ENCODE peak calls at places on chromosomes 6 and 20, in nine cellular contexts. L, R, M, C, A, P, X, G and E are unnamed samples.

GRCh38 chr6:106085984-106086832 is at the start of gene PRDM1:
- DNase-seq in P (peak), M (peak), X (peak), C (peak), G (peak), A (peak), R (peak), L (no peak), E (peak)

GRCh38 chr6:53014034-53014433 is 18.9 kb upstream of the GSTA4 start:
- DNase-seq in C (no peak), R (no peak), M (no peak), X (no peak), G (no peak), L (no peak), A (no peak), P (no peak), E (no peak)

GRCh38 chr6:63441266-63441956 is 121.6 kb upstream of the LGSN start:
- DNase-seq in X (no peak), L (no peak), G (no peak), P (peak), M (no peak), C (no peak), A (no peak), R (peak), E (no peak)

GRCh38 chr6:67885081-67886033 is 749.7 kb upstream of the ADGRB3 start:
- DNase-seq in X (no peak), C (no peak), P (no peak), M (no peak), G (no peak), L (no peak), R (no peak), A (no peak), E (no peak)

GRCh38 chr6:158686791-158687381 is 37.0 kb downstream of the SYTL3 start:
- DNase-seq in L (no peak), A (no peak), R (no peak), M (no peak), C (no peak), G (no peak), X (peak), P (no peak), E (no peak)

GRCh38 chr6:157461000-157461915 is 80.3 kb downstream of the ZDHHC14 start:
- DNase-seq in R (peak), L (no peak), A (no peak), G (no peak), P (no peak), C (peak), X (no peak), M (no peak), E (no peak)

GRCh38 chr6:160138839-160139419 is 17.3 kb downstream of the SLC22A1 start:
- DNase-seq in R (no peak), M (no peak), C (no peak), X (no peak), A (no peak), G (no peak), L (no peak), P (no peak), E (no peak)

GRCh38 chr6:220736-221475 is 71.4 kb upstream of the DUSP22 start:
- DNase-seq in C (no peak), X (no peak), L (no peak), M (no peak), A (no peak), P (no peak), R (no peak), G (no peak), E (no peak)

GRCh38 chr20:53931597-53931996 is 138.8 kb downstream of the BCAS1 start:
- DNase-seq in R (no peak), L (no peak), X (no peak), P (no peak), M (no peak), C (no peak), G (no peak), A (no peak), E (no peak)

GRCh38 chr6:158328446-158328845 is 16.2 kb downstream of the TULP4 start:
- DNase-seq in M (no peak), A (no peak), G (no peak), L (no peak), X (no peak), P (no peak), R (peak), C (no peak), E (no peak)

GRCh38 chr6:53214172-53214571 is 65.5 kb upstream of the GCM1 start:
- DNase-seq in C (no peak), X (no peak), R (no peak), L (no peak), A (no peak), P (no peak), G (no peak), M (no peak), E (no peak)

GRCh38 chr20:17616480-17617211 is 46.8 kb downstream of the DSTN start:
- DNase-seq in R (no peak), C (no peak), X (peak), P (peak), G (peak), L (no peak), M (no peak), A (no peak), E (no peak)

GRCh38 chr6:55798571-55798970 is 76.8 kb downstream of the BMP5 start:
- DNase-seq in X (no peak), A (no peak), G (no peak), M (no peak), R (no peak), L (no peak), C (no peak), P (no peak), E (no peak)

GRCh38 chr6:105606871-105607421 is 204.1 kb upstream of the PREP start:
- DNase-seq in L (no peak), M (no peak), A (no peak), G (no peak), P (no peak), X (no peak), C (no peak), R (no peak), E (no peak)

GRCh38 chr6:166024252-166024651 is 143.4 kb downstream of the TBXT start:
- DNase-seq in C (no peak), P (no peak), M (no peak), R (no peak), A (no peak), G (no peak), X (no peak), L (no peak), E (no peak)

GRCh38 chr6:168451805-168452204 is 10.8 kb downstream of the SMOC2 start:
- DNase-seq in X (no peak), M (no peak), L (no peak), A (no peak), R (peak), G (no peak), C (no peak), P (peak), E (no peak)

GRCh38 chr20:17210983-17211382 is 15.9 kb upstream of the PCSK2 start:
- DNase-seq in L (no peak), G (no peak), P (no peak), R (no peak), C (no peak), M (no peak), X (no peak), A (no peak), E (no peak)

GRCh38 chr20:38242848-38243449 is 17.6 kb downstream of the KIAA1755 start:
- DNase-seq in P (peak), C (no peak), X (peak), A (no peak), L (no peak), G (no peak), R (peak), M (peak), E (no peak)

GRCh38 chr6:156872903-156873302 is 95.7 kb downstream of the ARID1B start:
- DNase-seq in R (no peak), X (no peak), G (no peak), M (no peak), L (no peak), A (no peak), C (no peak), P (no peak), E (no peak)

GRCh38 chr6:14074723-14075503 is 42.7 kb upstream of the CD83 start:
- DNase-seq in L (no peak), X (no peak), M (no peak), P (peak), R (no peak), A (no peak), G (no peak), C (peak), E (no peak)

GRCh38 chr6:160330621-160331020 is 17.6 kb upstream of the SLC22A3 start:
- DNase-seq in G (no peak), L (no peak), R (no peak), A (no peak), X (no peak), C (no peak), M (no peak), P (no peak), E (no peak)

DNA sequence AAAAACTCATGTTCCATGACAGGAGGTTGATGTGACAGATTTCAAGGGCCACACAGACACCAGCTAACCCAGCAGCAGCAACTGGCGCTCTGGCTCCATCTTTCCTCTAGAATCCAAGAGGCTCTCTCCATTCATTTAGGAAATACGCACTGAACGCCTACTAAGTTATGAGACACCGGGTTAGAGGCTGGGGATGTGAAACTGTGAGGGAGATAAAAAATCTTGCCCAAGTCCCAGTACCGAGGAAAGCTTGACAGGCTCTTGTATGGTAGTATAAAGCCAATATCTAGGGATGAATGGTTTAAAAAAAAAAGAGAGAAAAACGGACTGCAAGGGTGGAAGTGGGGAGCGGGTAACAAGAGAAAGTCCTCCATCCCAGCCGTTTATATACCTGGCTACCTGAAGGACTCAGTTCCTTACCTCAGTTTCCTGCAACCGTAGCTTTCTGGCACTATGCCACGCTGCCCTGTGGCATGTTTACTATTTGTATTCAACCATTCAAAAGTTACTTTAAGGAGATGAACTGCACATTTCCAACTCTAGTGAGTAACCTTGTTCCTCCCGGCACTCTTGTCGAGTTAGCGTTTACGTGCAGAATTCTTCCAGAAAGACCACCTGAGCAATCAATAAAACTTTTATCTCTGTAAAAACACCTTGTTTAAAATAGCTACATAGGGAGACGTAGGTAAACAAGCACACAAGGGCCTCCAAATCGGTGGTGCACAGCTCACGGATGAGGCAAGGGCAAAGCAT is 1.7 kb downstream of the BEND3 start:
- DNase-seq in A (no peak), L (no peak), P (no peak), C (no peak), M (no peak), R (no peak), G (no peak), X (no peak), E (no peak)
- H3K27ac ChIP-seq in A (peak), L (peak), P (peak), C (no peak), M (peak), R (peak), G (peak), X (peak), E (no peak)

DNA sequence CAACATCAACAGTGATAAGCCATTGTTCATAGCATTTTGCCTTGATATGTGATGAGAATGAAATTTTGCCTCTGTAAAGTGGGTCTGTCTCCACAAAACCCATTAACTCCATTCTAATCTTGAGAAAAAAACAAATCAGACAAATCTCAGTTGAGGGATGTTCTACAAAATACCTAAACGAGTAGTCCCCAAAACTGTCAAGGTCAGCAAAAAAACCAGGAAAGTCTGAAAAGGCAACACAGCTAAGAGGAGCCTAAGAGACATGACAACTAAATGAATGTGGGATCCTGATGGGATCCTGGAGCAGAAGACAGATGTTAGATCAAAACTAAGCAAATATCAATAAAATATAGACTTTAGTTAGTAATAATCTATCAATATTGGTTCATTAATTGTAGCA is 431.6 kb upstream of the SPTLC3 start:
- DNase-seq in L (no peak), G (no peak), A (no peak), X (no peak), C (no peak), R (no peak), P (no peak), M (no peak), E (no peak)
- TF ChIP-seq POLR2AphosphoS5 in L (no peak), G (no peak), A (no peak), X (no peak), C (no peak), R (no peak), P (no peak), M (no peak), E (no peak)

GRCh38 chr6:15402401-15403045 is 156.7 kb downstream of the JARID2 start:
- DNase-seq in A (no peak), P (no peak), C (no peak), X (no peak), M (no peak), L (no peak), R (no peak), G (no peak), E (no peak)

GRCh38 chr6:15401120-15401519 is 155.3 kb downstream of the JARID2 start:
- DNase-seq in X (no peak), G (no peak), C (no peak), A (no peak), L (no peak), R (no peak), M (no peak), P (no peak), E (no peak)

GRCh38 chr6:15400572-15401004 is 154.7 kb downstream of the JARID2 start:
- DNase-seq in R (peak), C (peak), A (no peak), X (peak), M (no peak), P (peak), G (no peak), L (no peak), E (peak)

GRCh38 chr6:15403094-15403493 is 157.2 kb downstream of the JARID2 start:
- DNase-seq in A (no peak), L (no peak), M (no peak), G (no peak), C (no peak), P (no peak), R (no peak), X (no peak), E (no peak)

DNA sequence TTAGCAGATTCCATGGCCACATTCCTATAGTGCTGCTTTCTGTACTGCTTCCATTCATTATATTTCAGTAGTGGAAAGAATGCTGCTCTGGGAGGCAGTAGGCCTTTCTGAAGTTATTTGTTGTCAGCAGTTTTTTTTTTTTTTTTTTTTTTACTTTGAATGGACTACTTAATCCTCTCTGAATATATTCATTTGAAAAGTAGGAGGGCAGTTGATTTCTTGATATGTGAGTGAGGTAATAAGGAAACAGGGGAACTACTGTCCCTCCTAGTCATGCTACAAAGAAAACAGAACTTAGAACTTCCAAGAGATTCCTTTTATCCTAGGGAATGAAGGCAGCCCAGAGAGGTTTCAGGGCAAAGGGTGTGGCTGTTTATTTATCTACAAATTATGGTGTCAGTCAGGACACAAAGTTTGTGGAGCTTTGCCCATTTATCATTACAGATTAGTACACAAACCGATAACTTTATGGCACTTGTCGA is 155.9 kb downstream of the JARID2 start:
- DNase-seq in G (no peak), P (no peak), A (no peak), M (no peak), X (no peak), R (no peak), C (no peak), L (no peak), E (no peak)
- H3K27ac ChIP-seq in G (no peak), P (no peak), A (no peak), M (no peak), X (no peak), R (peak), C (no peak), L (no peak), E (no peak)

DNA sequence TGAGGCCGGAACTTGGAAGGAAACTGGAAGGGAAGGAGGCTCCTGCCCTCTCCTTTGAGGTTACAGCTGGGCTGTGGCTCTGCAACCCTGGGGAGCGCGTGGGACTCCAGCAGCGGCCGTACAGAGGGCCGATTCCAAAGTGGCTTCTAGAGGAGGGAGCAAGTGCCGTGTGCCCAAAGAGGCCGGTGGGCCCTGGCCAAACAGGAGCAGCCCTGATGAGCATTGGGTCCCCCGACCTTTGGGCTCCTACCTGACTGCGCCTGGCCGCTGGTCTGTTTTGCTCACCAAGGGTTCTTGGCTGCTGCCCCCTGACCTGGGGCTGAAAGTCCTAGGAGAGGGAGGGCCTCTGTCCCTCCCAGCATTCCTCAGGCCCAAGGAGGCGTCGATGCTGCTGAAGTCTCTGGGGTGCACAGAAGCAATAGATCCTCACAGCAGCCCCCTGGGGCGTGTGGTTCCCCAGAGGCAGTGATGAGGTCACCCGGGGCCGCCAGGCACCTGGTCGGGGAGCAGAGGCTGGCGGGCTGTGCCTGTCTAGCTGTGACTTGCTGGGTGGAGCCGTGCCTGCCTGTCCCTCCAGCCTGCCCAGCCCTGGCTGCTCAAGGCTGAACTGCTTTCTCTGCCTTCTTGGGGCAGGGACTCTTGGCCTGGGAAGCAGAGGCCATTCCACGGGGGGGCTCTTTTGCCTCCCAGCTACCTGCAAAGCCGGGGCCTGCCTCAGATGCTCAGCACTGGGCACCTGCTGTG is 9.8 kb downstream of the RBM38 start:
- DNase-seq in L (no peak), M (no peak), A (no peak), G (no peak), X (peak), P (no peak), R (no peak), C (no peak), E (no peak)
- TF ChIP-seq POLR2AphosphoS5 in L (no peak), M (no peak), A (no peak), G (no peak), X (peak), P (no peak), R (no peak), C (no peak), E (no peak)

GRCh38 chr6:150628908-150629307 is 29.2 kb downstream of the PLEKHG1 start:
- DNase-seq in M (no peak), C (no peak), R (no peak), X (no peak), G (no peak), A (no peak), P (no peak), L (no peak), E (no peak)
- H3K27ac ChIP-seq in M (no peak), C (no peak), R (no peak), X (no peak), G (no peak), A (peak), P (no peak), L (no peak), E (no peak)

GRCh38 chr6:6971369-6971768 is 136.4 kb upstream of the RREB1 start:
- DNase-seq in G (no peak), P (no peak), R (no peak), A (no peak), X (no peak), L (no peak), M (no peak), C (no peak), E (no peak)
- TF ChIP-seq POLR2AphosphoS5 in G (no peak), P (no peak), R (no peak), A (no peak), X (no peak), L (no peak), M (no peak), C (no peak), E (no peak)